ENCODE peak calls at places on chromosomes 5 and 9, in ten cellular contexts. A, P, T, Y, O, Q, L, J, D and H are unnamed samples.
A peak's percentile ranks its signal among the peaks of the same experiment; 100 is the strongest.

GRCh38 chr5:77994943-77995342 is 218.8 kb upstream of the TBCA start:
- DNase-seq in L (no peak), P (no peak), Q (no peak), Y (no peak), D (no peak), O (no peak), T (no peak), A (no peak), J (no peak), H (no peak)

GRCh38 chr9:128078504-128079434 is 10.7 kb downstream of the SLC25A25 start:
- DNase-seq in D (peak; percentile 65), A (peak; percentile 62), O (peak; percentile 75), T (peak; percentile 64), Q (no peak), P (no peak), Y (peak; percentile 48), L (no peak), J (peak; percentile 63), H (peak; percentile 44)

GRCh38 chr9:134891713-134892112 is 11.1 kb downstream of the FCN2 start:
- DNase-seq in L (no peak), T (no peak), O (no peak), Q (no peak), A (no peak), D (no peak), Y (no peak), J (no peak), P (no peak), H (no peak)

GRCh38 chr9:127517620-127518019 is 66.3 kb downstream of the LRSAM1 start:
- DNase-seq in Q (no peak), D (no peak), T (no peak), Y (no peak), O (no peak), L (no peak), J (no peak), P (no peak), A (no peak), H (no peak)

GRCh38 chr9:127524373-127524772 is 73.1 kb downstream of the LRSAM1 start:
- DNase-seq in J (peak; percentile 56), L (no peak), A (no peak), Q (no peak), Y (no peak), P (no peak), D (peak; percentile 85), O (no peak), T (peak; percentile 92), H (no peak)

GRCh38 chr5:136046231-136046630 is 17.4 kb downstream of the TGFBI start:
- DNase-seq in Q (no peak), P (peak; percentile 20), O (no peak), L (no peak), D (no peak), J (no peak), Y (no peak), A (no peak), T (no peak), H (no peak)

GRCh38 chr5:121962347-121962670 is 534 bp downstream of the SRFBP1 start:
- DNase-seq in P (no peak), D (no peak), Q (no peak), Y (peak; percentile 27), A (no peak), J (no peak), T (no peak), L (no peak), O (no peak), H (peak; percentile 45)

GRCh38 chr9:18721267-18722079 is 247.5 kb downstream of the ADAMTSL1 start:
- DNase-seq in L (no peak), Y (peak; percentile 52), O (no peak), A (no peak), P (no peak), Q (no peak), J (no peak), T (no peak), D (no peak), H (peak; percentile 90)

GRCh38 chr5:10057356-10057755 is 192.3 kb downstream of the ATPSCKMT start:
- DNase-seq in Y (no peak), A (no peak), O (no peak), P (no peak), J (no peak), L (no peak), D (no peak), T (no peak), Q (no peak), H (no peak)

GRCh38 chr9:7210854-7211637 is 453.3 kb downstream of the KDM4C start:
- DNase-seq in Q (no peak), L (no peak), Y (no peak), A (no peak), T (no peak), O (no peak), D (no peak), J (no peak), P (no peak), H (no peak)

DNA sequence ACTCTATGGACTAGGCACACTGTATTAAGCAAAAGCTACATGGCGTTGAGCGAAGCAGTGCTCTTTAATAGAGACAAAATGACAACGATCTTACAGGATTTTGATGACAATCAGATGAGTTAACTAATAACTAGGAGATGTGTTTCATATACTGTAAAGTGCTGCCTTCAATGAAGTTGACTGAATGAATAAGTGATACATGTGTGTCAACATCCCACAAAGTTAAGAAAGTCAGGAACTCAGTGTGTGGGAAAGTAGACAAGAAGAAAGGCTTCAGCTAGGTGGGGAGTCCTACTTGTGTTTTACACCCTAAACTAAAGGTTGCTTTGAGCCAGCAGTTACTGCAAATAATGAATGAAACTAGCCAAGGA is 79.6 kb downstream of the PAPPA start:
- DNase-seq in Q (no peak), J (no peak), D (no peak), O (no peak), T (no peak), A (no peak), P (no peak), L (no peak), Y (peak; percentile 48), H (no peak)
- H3K4me1 ChIP-seq in Q (peaks cover 5% of the 10 kb centered on the region), J (peaks cover 21% of the 10 kb centered on the region), D (peaks cover 15% of the 10 kb centered on the region), O (no peaks in the 10 kb centered on the region), T (peaks cover 5% of the 10 kb centered on the region), A (no peaks in the 10 kb centered on the region), P (peaks cover 13% of the 10 kb centered on the region), L (no peaks in the 10 kb centered on the region), Y (peaks cover 47% of the 10 kb centered on the region), H (peaks cover 39% of the 10 kb centered on the region)

GRCh38 chr5:32263683-32264082 is 49.1 kb downstream of the MTMR12 start:
- DNase-seq in A (no peak), P (no peak), J (no peak), D (no peak), O (no peak), Q (no peak), Y (no peak), T (no peak), L (no peak), H (no peak)
- H3K4me1 ChIP-seq in A (no peaks in the 10 kb centered on the region), P (peaks cover 13% of the 10 kb centered on the region), J (peaks cover 1% of the 10 kb centered on the region), D (peaks cover 2% of the 10 kb centered on the region), O (no peaks in the 10 kb centered on the region), Q (peaks cover 8% of the 10 kb centered on the region), Y (no peaks in the 10 kb centered on the region), T (no peaks in the 10 kb centered on the region), L (peaks cover 25% of the 10 kb centered on the region), H (peaks cover 28% of the 10 kb centered on the region)

DNA sequence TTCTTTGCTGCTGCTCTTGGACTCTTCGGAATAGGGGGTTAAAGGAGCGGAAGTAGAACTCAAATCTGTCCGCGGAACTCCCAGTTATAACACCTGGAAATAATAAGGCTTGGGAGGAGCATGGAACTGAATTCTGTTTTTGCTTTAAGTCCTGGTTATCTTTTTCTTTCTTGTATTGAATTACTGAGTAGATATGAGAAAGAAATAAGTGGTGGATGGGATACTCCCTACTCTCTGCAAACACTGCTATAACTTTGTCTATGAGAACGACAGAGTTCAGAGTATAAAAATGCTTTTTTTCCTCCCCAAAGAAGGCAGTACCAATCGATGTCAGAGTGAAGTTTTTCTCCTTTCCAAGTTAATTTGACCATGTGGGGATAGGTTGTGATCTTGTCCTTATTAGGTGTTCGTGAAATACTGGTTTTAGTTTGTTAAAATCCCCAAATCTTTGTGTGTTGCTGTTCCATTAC is 1.2 kb downstream of the RIC1 start:
- DNase-seq in D (peak; percentile 56), A (no peak), Y (peak; percentile 69), Q (no peak), T (no peak), J (no peak), L (no peak), P (no peak), O (peak; percentile 28), H (peak; percentile 73)
- H3K4me1 ChIP-seq in D (peaks cover 5% of the 10 kb centered on the region), A (peaks cover 45% of the 10 kb centered on the region), Y (peaks cover 43% of the 10 kb centered on the region), Q (peaks cover 67% of the 10 kb centered on the region), T (no peaks in the 10 kb centered on the region), J (peaks cover 2% of the 10 kb centered on the region), L (peaks cover 21% of the 10 kb centered on the region), P (peaks cover 61% of the 10 kb centered on the region), O (peaks cover 4% of the 10 kb centered on the region), H (peaks cover 49% of the 10 kb centered on the region)

GRCh38 chr5:151097081-151097480 is 16.2 kb upstream of the TNIP1 start:
- DNase-seq in Q (no peak), T (peak; percentile 20), O (no peak), D (no peak), J (no peak), L (no peak), P (no peak), Y (no peak), A (no peak), H (no peak)

GRCh38 chr5:151094861-151095260 is 14.0 kb upstream of the TNIP1 start:
- DNase-seq in T (no peak), J (no peak), Q (no peak), O (peak; percentile 69), A (peak; percentile 56), Y (peak; percentile 39), D (no peak), L (peak; percentile 37), P (no peak), H (peak; percentile 39)

GRCh38 chr5:151095341-151096000 is 14.6 kb upstream of the TNIP1 start:
- DNase-seq in Q (peak; percentile 49), J (no peak), L (peak; percentile 64), Y (peak; percentile 19), T (peak; percentile 40), A (peak; percentile 91), P (no peak), O (peak; percentile 95), D (peak; percentile 21), H (peak; percentile 48)

GRCh38 chr5:151094054-151094858 is 13.4 kb upstream of the TNIP1 start:
- DNase-seq in L (no peak), Y (peak; percentile 60), J (peak; percentile 34), D (peak; percentile 23), Q (no peak), P (no peak), A (peak; percentile 73), T (peak; percentile 81), O (peak; percentile 74), H (peak; percentile 49)

GRCh38 chr5:151096001-151096373 is 15.2 kb upstream of the TNIP1 start:
- DNase-seq in L (peak; percentile 62), J (no peak), T (no peak), O (peak; percentile 64), D (no peak), P (no peak), A (no peak), Y (no peak), Q (no peak), H (no peak)
- H3K4me1 ChIP-seq in L (peaks cover 38% of the 10 kb centered on the region), J (peaks cover 22% of the 10 kb centered on the region), T (peaks cover 26% of the 10 kb centered on the region), O (peaks cover 36% of the 10 kb centered on the region), D (peaks cover 32% of the 10 kb centered on the region), P (peaks cover 40% of the 10 kb centered on the region), A (peaks cover 68% of the 10 kb centered on the region), Y (peaks cover 35% of the 10 kb centered on the region), Q (peaks cover 91% of the 10 kb centered on the region), H (peaks cover 54% of the 10 kb centered on the region)

DNA sequence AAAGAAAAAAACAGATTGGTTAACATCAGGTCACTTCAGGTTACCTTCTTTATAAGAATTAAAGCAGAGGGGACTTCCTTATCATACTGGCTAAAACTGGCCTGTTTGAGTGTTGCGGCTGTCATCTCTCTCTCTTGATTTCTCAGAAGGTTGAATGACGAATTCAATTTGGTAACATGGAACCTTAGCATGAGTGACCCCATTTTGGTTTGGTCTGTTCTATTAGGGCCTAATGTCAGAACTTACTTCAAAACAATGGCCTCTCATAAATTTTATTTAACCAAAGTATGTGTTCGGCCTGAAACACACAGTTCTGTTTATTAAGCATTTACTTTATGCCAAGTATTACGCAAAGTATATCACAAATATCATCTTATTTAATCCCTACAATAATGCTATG is 147.5 kb downstream of the CAAP1 start:
- DNase-seq in Q (no peak), L (no peak), O (no peak), A (no peak), P (no peak), J (no peak), T (no peak), D (no peak), Y (no peak), H (no peak)
- H3K4me1 ChIP-seq in Q (no peaks in the 10 kb centered on the region), L (no peaks in the 10 kb centered on the region), O (no peaks in the 10 kb centered on the region), A (no peaks in the 10 kb centered on the region), P (no peaks in the 10 kb centered on the region), J (no peaks in the 10 kb centered on the region), T (no peaks in the 10 kb centered on the region), D (no peaks in the 10 kb centered on the region), Y (no peaks in the 10 kb centered on the region), H (no peaks in the 10 kb centered on the region)